ENCODE peak calls at places on chromosomes 3 and 15, in nine cellular contexts. Q is activated T-cell treated with anti-CD3 and anti-CD28 coated beads for 1 hour; J is amniotic epithelial cell; B is T follicular helper cell; G is CD4-positive, alpha-beta T cell; K is GM23338; H is endothelial cell; V is Calu3; L is NCI-H2081. N is an unnamed sample.

GRCh38 chr3:169668957-169669681 is 5.6 kb upstream of the MECOM start:
- DNase-seq in H (peak; percentile 88), V (peak; percentile 97), K (peak; percentile 93), J (no peak), Q (no peak), G (no peak), B (no peak), L (peak; percentile 91), N (no peak)

GRCh38 chr3:185796431-185797107 is 28.3 kb downstream of the IGF2BP2 start:
- DNase-seq in G (no peak), V (peak; percentile 73), H (no peak), Q (no peak), K (no peak), J (peak; percentile 50), B (no peak), L (no peak), N (no peak)

GRCh38 chr3:69081583-69082262 is 1.6 kb upstream of the UBA3 start:
- DNase-seq in J (peak; percentile 79), L (no peak), K (peak; percentile 43), V (peak; percentile 38), G (no peak), H (no peak), B (no peak), Q (no peak), N (no peak)

GRCh38 chr3:122416966-122417365 is 1.1 kb upstream of the WDR5B start:
- DNase-seq in G (no peak), Q (no peak), B (no peak), K (no peak), J (no peak), H (peak; percentile 3), L (no peak), V (peak; percentile 16), N (no peak)

GRCh38 chr3:12479919-12480425 is 4.3 kb upstream of the TSEN2 start:
- DNase-seq in L (no peak), V (peak; percentile 35), B (no peak), J (peak; percentile 45), K (peak; percentile 85), G (no peak), Q (no peak), H (peak; percentile 18), N (peak; percentile 24)

GRCh38 chr15:64024172-64025050 is 21.9 kb downstream of the DAPK2 start:
- DNase-seq in G (no peak), H (no peak), V (no peak), J (no peak), L (no peak), B (no peak), K (peak; percentile 34), Q (no peak), N (no peak)

GRCh38 chr3:98806583-98806982 is 43.4 kb downstream of the ST3GAL6 start:
- DNase-seq in V (no peak), B (no peak), G (no peak), Q (no peak), J (peak; percentile 50), L (no peak), H (no peak), K (no peak), N (no peak)

GRCh38 chr3:33058780-33059179 is 38.2 kb downstream of the GLB1 start:
- DNase-seq in L (no peak), J (no peak), H (no peak), G (no peak), K (no peak), Q (no peak), V (no peak), B (no peak), N (no peak)

GRCh38 chr3:98733055-98733777 is 29.9 kb upstream of the ST3GAL6 start:
- DNase-seq in K (no peak), J (peak; percentile 81), Q (no peak), L (no peak), H (peak; percentile 42), V (peak; percentile 35), G (no peak), B (no peak), N (no peak)

GRCh38 chr3:141795719-141796435 is 32.7 kb downstream of the GRK7 start:
- DNase-seq in K (no peak), B (peak; percentile 42), V (no peak), H (no peak), J (peak; percentile 62), Q (no peak), G (peak; percentile 13), L (no peak), N (no peak)

GRCh38 chr3:69890691-69891090 is 108.8 kb upstream of the SAMMSON start:
- DNase-seq in J (no peak), B (no peak), K (no peak), H (no peak), L (no peak), G (no peak), Q (no peak), V (no peak), N (no peak)

GRCh38 chr15:45637552-45638033 is 2.8 kb downstream of the SQOR start:
- DNase-seq in L (no peak), H (no peak), K (no peak), J (peak; percentile 97), G (peak; percentile 43), B (no peak), V (no peak), Q (peak; percentile 9), N (peak; percentile 82)

GRCh38 chr15:78450285-78450858 is 12.4 kb downstream of the IREB2 start:
- DNase-seq in J (no peak), K (no peak), V (no peak), G (no peak), Q (no peak), B (no peak), L (no peak), H (no peak), N (no peak)

GRCh38 chr3:134423153-134423552 is 48.9 kb upstream of the AMOTL2 start:
- DNase-seq in K (peak; percentile 31), H (no peak), L (peak; percentile 6), V (peak; percentile 19), J (peak; percentile 25), G (no peak), Q (no peak), B (no peak), N (no peak)

GRCh38 chr3:98732239-98733054 is 30.7 kb upstream of the ST3GAL6 start:
- DNase-seq in J (no peak), V (peak; percentile 54), B (no peak), Q (no peak), G (no peak), K (peak; percentile 78), L (no peak), H (peak; percentile 57), N (no peak)

GRCh38 chr3:108472011-108472591 is 38.3 kb downstream of the MYH15 start:
- DNase-seq in B (no peak), H (no peak), G (no peak), L (no peak), J (peak; percentile 87), Q (no peak), K (no peak), V (peak; percentile 24), N (no peak)

GRCh38 chr3:105846809-105847208 is 22.0 kb downstream of the CBLB start:
- DNase-seq in Q (no peak), K (no peak), G (no peak), H (no peak), B (no peak), J (no peak), L (no peak), V (no peak), N (no peak)

GRCh38 chr3:133295199-133295901 is 104.5 kb upstream of the BFSP2 start:
- DNase-seq in H (no peak), B (no peak), V (peak; percentile 65), L (no peak), G (no peak), Q (no peak), K (peak; percentile 16), J (no peak), N (no peak)

GRCh38 chr3:38039899-38040261 is 872 bp downstream of the DLEC1 start:
- DNase-seq in H (no peak), L (no peak), B (peak; percentile 38), J (peak; percentile 33), K (peak; percentile 64), V (peak; percentile 58), Q (peak; percentile 33), G (peak; percentile 52), N (no peak)

GRCh38 chr3:127747751-127748521 is 74.4 kb downstream of the MGLL start:
- DNase-seq in B (no peak), J (peak; percentile 77), K (no peak), L (no peak), Q (no peak), G (no peak), V (peak; percentile 80), H (no peak), N (no peak)

GRCh38 chr3:176930942-176931341 is 266.3 kb downstream of the TBL1XR1 start:
- DNase-seq in V (no peak), L (no peak), Q (no peak), K (no peak), G (no peak), B (no peak), J (no peak), H (no peak), N (no peak)

GRCh38 chr3:154161806-154162205 is 40.6 kb downstream of the ARHGEF26 start:
- DNase-seq in H (no peak), B (no peak), L (no peak), K (no peak), Q (no peak), V (no peak), G (no peak), J (peak; percentile 53), N (no peak)

GRCh38 chr15:58062175-58062574 is 3.3 kb downstream of the ALDH1A2 start:
- DNase-seq in V (no peak), B (no peak), Q (no peak), J (no peak), G (no peak), H (no peak), L (no peak), K (no peak), N (no peak)

GRCh38 chr15:81163961-81164800 is 30.1 kb downstream of the CFAP161 start:
- DNase-seq in V (peak; percentile 20), J (peak; percentile 93), L (no peak), K (no peak), B (no peak), H (no peak), G (no peak), Q (no peak), N (no peak)

GRCh38 chr15:77577350-77577749 is 55.4 kb downstream of the LINGO1 start:
- DNase-seq in K (no peak), J (no peak), G (no peak), L (no peak), V (no peak), Q (no peak), B (no peak), H (no peak), N (no peak)

GRCh38 chr3:156252656-156253055 is 132.3 kb downstream of the KCNAB1 start:
- DNase-seq in K (no peak), B (no peak), L (no peak), V (no peak), G (no peak), J (no peak), H (no peak), Q (no peak), N (no peak)

GRCh38 chr3:193790086-193790990 is 197.3 kb downstream of the OPA1 start:
- DNase-seq in G (no peak), H (no peak), K (no peak), B (no peak), Q (no peak), L (no peak), V (no peak), J (no peak), N (no peak)

GRCh38 chr15:29063646-29064045 is 177.9 kb downstream of the APBA2 start:
- DNase-seq in G (no peak), Q (no peak), B (no peak), K (no peak), L (no peak), H (no peak), V (no peak), J (no peak), N (no peak)

GRCh38 chr3:127908202-127908601 is 6.8 kb upstream of the KBTBD12 start:
- DNase-seq in B (no peak), G (no peak), J (no peak), H (no peak), K (no peak), L (no peak), Q (no peak), V (no peak), N (no peak)

GRCh38 chr3:29430558-29430971 is 149.7 kb downstream of the RBMS3 start:
- DNase-seq in K (peak; percentile 44), J (peak; percentile 39), V (no peak), G (no peak), L (no peak), B (no peak), Q (no peak), H (no peak), N (no peak)

GRCh38 chr15:62676891-62677290 is 365.7 kb upstream of the TPM1 start:
- DNase-seq in J (no peak), H (no peak), L (no peak), V (no peak), B (no peak), K (no peak), Q (no peak), G (no peak), N (no peak)

N was measured in GM12864.